ENCODE peak calls at places on chromosomes 4 and X, in seven cellular contexts. Z, I, O, N, F, B and S are unnamed samples. For H3K9me3, the result is how much of the 10 kb centered on the place peaks cover.

GRCh38 chr4:159390648-159391047 is 287.8 kb downstream of the RAPGEF2 start:
- DNase-seq in B (no peak), Z (peak), N (peak), O (peak), I (peak), F (no peak), S (no peak)

GRCh38 chrX:48573690-48574269 is 504 bp upstream of the RBM3 start:
- DNase-seq in F (no peak), N (no peak), O (no peak), Z (no peak), I (no peak), B (peak), S (no peak)

GRCh38 chrX:134725103-134725690 is 66.9 kb upstream of the PLAC1 start:
- DNase-seq in F (no peak), I (no peak), Z (peak), N (no peak), B (no peak), O (no peak), S (no peak)

GRCh38 chr4:171813195-171813955 is at the start of gene GALNTL6:
- DNase-seq in N (no peak), F (no peak), O (peak), B (no peak), Z (no peak), I (no peak), S (no peak)

GRCh38 chrX:132463411-132463810 is 25.4 kb downstream of the MBNL3 start:
- DNase-seq in N (no peak), F (no peak), B (no peak), I (no peak), Z (peak), O (no peak), S (no peak)

GRCh38 chr4:159103406-159104131 is 690 bp downstream of the RAPGEF2 start:
- DNase-seq in Z (peak), I (peak), F (peak), N (no peak), O (peak), B (peak), S (peak)

GRCh38 chr4:47839259-47839658 is 1.4 kb upstream of the CORIN start:
- DNase-seq in O (peak), Z (no peak), N (no peak), F (no peak), I (no peak), B (no peak), S (no peak)

GRCh38 chr4:6561706-6562371 is 13.2 kb upstream of the MAN2B2 start:
- DNase-seq in Z (no peak), B (no peak), F (no peak), I (no peak), O (no peak), N (no peak), S (no peak)

GRCh38 chrX:75301060-75301459 is 27.2 kb downstream of the UPRT start:
- DNase-seq in F (no peak), I (no peak), O (peak), Z (no peak), N (no peak), B (no peak), S (no peak)

GRCh38 chr4:77636902-77637301 is 31.3 kb downstream of the CXCL13 start:
- DNase-seq in O (peak), B (no peak), F (no peak), N (peak), I (no peak), Z (peak), S (no peak)

GRCh38 chrX:136193771-136194170 is 46.4 kb downstream of the FHL1 start:
- DNase-seq in N (no peak), Z (no peak), B (no peak), F (no peak), I (no peak), O (no peak), S (no peak)

GRCh38 chrX:136196691-136197155 is 49.4 kb downstream of the FHL1 start:
- DNase-seq in I (no peak), B (no peak), Z (peak), O (no peak), N (no peak), F (no peak), S (no peak)

GRCh38 chrX:136192839-136193414 is 45.6 kb downstream of the FHL1 start:
- DNase-seq in B (no peak), I (no peak), N (no peak), F (no peak), Z (peak), O (no peak), S (no peak)

GRCh38 chrX:136195247-136195646 is 47.9 kb downstream of the FHL1 start:
- DNase-seq in I (no peak), O (no peak), Z (no peak), F (no peak), N (no peak), B (no peak), S (no peak)

DNA sequence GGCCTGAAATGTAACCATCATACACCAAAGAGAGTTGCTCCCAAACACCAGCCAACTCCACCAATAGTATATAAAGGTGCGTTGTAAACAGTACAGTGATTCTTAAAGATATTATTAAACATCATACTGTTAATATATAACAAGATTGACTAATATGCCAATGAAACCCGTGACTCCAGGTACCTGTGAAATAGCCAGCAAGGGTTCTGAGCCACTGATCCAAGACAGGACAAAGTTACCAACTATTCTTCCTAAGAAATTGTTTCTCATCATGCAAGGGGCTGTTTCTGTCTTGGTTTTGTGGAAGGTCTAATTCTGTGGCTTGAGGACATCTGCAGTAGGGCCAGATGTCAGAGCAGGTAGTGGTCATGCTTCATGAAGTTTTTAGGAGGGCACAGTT is 47.2 kb downstream of the FHL1 start:
- DNase-seq in O (no peak), F (no peak), Z (no peak), I (no peak), B (no peak), N (no peak), S (no peak)
- H3K9me3 ChIP-seq in O (under half), F (under half), Z (under half), I (under half), B (under half), N (under half), S (under half)

GRCh38 chr4:92253550-92253949 is 50.2 kb upstream of the GRID2 start:
- DNase-seq in B (no peak), N (no peak), Z (no peak), I (no peak), F (no peak), O (no peak), S (no peak)
- H3K9me3 ChIP-seq in B (under half), N (under half), Z (under half), I (under half), F (under half), O (under half), S (under half)

GRCh38 chrX:81779701-81780100 is 577.8 kb downstream of the SH3BGRL start:
- DNase-seq in O (no peak), N (no peak), Z (peak), B (no peak), F (no peak), I (no peak), S (no peak)
- H3K9me3 ChIP-seq in O (under half), N (under half), Z (under half), B (under half), F (under half), I (under half), S (under half)

GRCh38 chrX:66360894-66361293 is 196.8 kb downstream of the HEPH start:
- DNase-seq in F (no peak), I (no peak), B (no peak), O (no peak), Z (no peak), N (no peak), S (no peak)
- H3K9me3 ChIP-seq in F (under half), I (under half), B (under half), O (under half), Z (under half), N (under half), S (under half)

GRCh38 chr4:111961806-111962205 is 183.4 kb upstream of the FAM241A start:
- DNase-seq in Z (no peak), O (peak), F (no peak), N (no peak), B (no peak), I (no peak), S (no peak)

GRCh38 chr4:111959202-111959601 is 186.1 kb upstream of the FAM241A start:
- DNase-seq in Z (peak), N (no peak), B (no peak), O (peak), I (no peak), F (no peak), S (no peak)

GRCh38 chr4:111963158-111963557 is 182.1 kb upstream of the FAM241A start:
- DNase-seq in N (no peak), O (no peak), F (no peak), B (no peak), Z (no peak), I (no peak), S (no peak)

GRCh38 chr4:111957992-111958391 is 187.3 kb upstream of the FAM241A start:
- DNase-seq in I (no peak), O (peak), N (no peak), B (no peak), Z (no peak), F (no peak), S (no peak)

GRCh38 chr4:111960241-111960667 is 185.0 kb upstream of the FAM241A start:
- DNase-seq in Z (peak), F (no peak), N (no peak), B (no peak), I (no peak), O (peak), S (no peak)
- H3K9me3 ChIP-seq in Z (under half), F (under half), N (under half), B (under half), I (under half), O (under half), S (under half)

DNA sequence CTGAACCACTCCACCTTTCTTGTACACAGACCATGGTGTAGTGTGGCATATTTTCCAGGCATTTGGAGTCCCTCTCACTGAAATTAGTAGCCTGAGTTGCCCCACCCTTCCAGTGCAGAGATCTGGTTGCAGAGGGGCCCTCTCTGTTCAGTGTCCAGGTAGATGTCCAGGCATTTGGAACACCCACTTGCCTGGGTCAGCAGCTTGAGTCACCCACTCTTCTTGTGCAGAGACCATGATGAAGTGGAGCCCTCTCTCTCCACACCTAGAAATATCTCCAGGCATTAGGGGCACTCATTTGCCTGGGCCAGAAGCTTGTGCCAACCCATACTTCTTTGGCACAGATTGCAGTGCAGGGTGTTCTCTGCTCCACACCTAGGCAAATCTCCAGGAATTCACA is 2733.3 kb downstream of the PCDH7 start:
- DNase-seq in I (no peak), N (no peak), Z (no peak), F (no peak), B (no peak), O (no peak), S (no peak)
- H3K9me3 ChIP-seq in I (under half), N (under half), Z (under half), F (under half), B (under half), O (under half), S (under half)

DNA sequence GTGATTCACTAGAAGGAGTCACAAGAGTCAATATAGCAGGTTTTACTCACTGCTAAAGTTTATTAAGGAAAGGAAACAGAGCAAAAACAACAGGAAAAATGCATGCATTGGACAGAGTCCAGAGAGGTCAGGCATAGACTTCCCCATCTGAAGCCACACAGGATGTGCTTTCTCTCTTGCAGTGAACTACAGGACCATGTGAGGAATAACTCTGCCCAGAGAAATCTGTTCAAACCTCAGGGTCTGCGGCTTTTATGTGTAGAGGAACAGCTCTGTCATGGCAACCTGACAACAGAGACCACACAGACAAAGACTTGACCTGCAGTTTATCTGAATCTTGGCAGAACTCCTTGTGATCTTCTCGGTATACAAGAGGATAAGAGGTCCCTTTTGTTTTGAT is 46.3 kb upstream of the LONRF3 start:
- DNase-seq in O (no peak), F (no peak), N (no peak), I (no peak), B (no peak), Z (peak), S (no peak)
- H3K9me3 ChIP-seq in O (under half), F (under half), N (under half), I (under half), B (under half), Z (under half), S (under half)

GRCh38 chr4:1967512-1968149 is 41.1 kb downstream of the NELFA start:
- DNase-seq in O (peak), N (no peak), Z (no peak), I (no peak), F (no peak), B (no peak), S (no peak)

GRCh38 chr4:1962980-1963379 is 45.8 kb downstream of the NELFA start:
- DNase-seq in B (no peak), I (no peak), N (no peak), O (no peak), F (no peak), Z (no peak), S (no peak)

GRCh38 chr4:1961563-1961962 is 47.2 kb downstream of the NELFA start:
- DNase-seq in N (no peak), I (no peak), Z (no peak), F (no peak), O (no peak), B (no peak), S (no peak)

GRCh38 chr4:1964443-1964842 is 44.3 kb downstream of the NELFA start:
- DNase-seq in B (no peak), N (no peak), Z (no peak), F (no peak), I (no peak), O (no peak), S (no peak)

DNA sequence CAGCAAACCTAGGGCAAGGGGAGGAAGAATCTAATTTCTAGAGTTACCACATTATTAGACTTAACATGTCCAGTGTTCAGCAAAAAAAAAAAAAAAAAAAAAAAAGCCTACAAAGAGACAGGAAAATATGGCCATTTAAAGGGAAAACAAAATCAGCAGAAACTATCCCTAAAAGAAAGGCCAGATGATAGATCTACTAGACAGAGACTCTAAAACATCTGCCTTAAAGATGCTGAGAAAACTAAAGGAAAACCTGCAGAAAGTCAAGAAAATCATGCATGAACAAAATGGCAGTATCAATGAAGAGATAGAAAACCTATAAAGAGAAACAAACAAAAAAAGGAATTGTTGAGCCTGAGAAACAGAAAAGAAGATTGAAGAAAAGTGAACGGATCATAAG is 43.8 kb downstream of the NELFA start:
- DNase-seq in Z (no peak), I (no peak), F (no peak), N (no peak), O (no peak), B (no peak), S (no peak)
- H3K9me3 ChIP-seq in Z (under half), I (under half), F (under half), N (under half), O (under half), B (under half), S (under half)

DNA sequence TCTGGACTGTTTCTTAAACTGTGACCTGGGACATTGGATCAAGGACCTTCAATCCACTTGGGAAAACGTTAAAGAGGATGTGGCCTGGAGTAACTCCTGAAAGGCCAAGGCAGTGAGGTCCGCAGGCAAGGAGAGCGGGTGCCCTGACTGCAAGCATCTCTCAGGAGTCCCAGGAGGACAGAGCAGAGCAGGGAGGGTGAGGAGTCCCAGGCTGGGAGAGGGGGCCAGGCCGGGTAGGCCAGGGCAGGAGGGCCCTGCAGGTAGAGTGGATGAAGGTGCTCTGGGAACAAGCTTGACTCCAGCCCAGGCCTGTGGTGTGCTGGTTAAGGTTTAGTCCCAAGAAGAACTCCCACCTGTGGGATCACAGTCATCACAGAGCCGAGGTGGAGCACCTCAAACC is 13.8 kb downstream of the PNMA6E start:
- DNase-seq in F (no peak), N (no peak), B (no peak), O (no peak), Z (no peak), I (no peak), S (no peak)
- H3K9me3 ChIP-seq in F (under half), N (under half), B (under half), O (under half), Z (under half), I (under half), S (under half)

DNA sequence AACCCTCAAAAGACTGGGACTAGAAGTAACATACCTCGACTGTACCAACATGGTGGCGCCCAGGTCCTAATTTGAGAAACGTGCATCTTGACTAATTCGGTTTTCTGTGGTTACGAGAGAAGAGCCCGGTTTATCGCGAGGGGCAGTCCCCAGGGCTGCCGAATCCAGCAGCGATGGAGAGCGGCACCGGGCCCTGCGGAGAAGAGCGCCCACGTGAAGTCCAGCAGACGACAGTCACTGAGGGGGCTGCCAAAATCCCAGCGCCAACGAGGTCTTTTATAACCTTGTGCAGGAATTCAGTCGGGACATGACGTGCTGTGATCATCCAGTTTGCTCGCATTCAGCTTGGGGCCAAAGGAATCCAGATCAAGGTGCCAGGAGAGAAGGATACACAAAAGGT is 187.5 kb upstream of the SLITRK2 start:
- DNase-seq in Z (no peak), O (no peak), N (no peak), F (no peak), B (no peak), I (no peak), S (no peak)
- H3K9me3 ChIP-seq in Z (under half), O (under half), N (under half), F (under half), B (under half), I (under half), S (under half)